ENCODE peak calls at places on chromosomes 11 and 22, in seven cellular contexts. U is caudate nucleus; Q is effector CD4-positive, alpha-beta T cell; J is lower leg skin; I is cardiac muscle cell; V is left ventricle myocardium superior; P is neuronal stem cell. K is an unnamed sample.

GRCh38 chr11:87219266-87219665 is 181.5 kb downstream of the TMEM135 start:
- DNase-seq in P (no peak), V (no peak), I (peak), Q (no peak), J (no peak), U (no peak), K (no peak)

GRCh38 chr11:1151366-1152315 is 6.1 kb upstream of the MUC5AC start:
- DNase-seq in Q (no peak), I (no peak), U (no peak), P (no peak), V (no peak), J (peak), K (no peak)

GRCh38 chr11:75541301-75541929 is 15.7 kb upstream of the GDPD5 start:
- DNase-seq in I (no peak), J (no peak), Q (no peak), U (no peak), P (no peak), V (no peak), K (no peak)

GRCh38 chr11:71199226-71199815 is 53.1 kb downstream of the SHANK2 start:
- DNase-seq in J (no peak), V (no peak), I (no peak), Q (no peak), U (no peak), P (no peak), K (no peak)

GRCh38 chr11:33490842-33491370 is 209.7 kb downstream of the C11orf91 start:
- DNase-seq in V (no peak), P (no peak), U (no peak), I (no peak), Q (no peak), J (no peak), K (no peak)

GRCh38 chr11:70490208-70490607 is 91.9 kb downstream of the CTTN start:
- DNase-seq in P (no peak), I (no peak), J (no peak), V (peak), U (no peak), Q (no peak), K (no peak)

GRCh38 chr11:27215471-27216267 is 147.3 kb downstream of the CCDC34 start:
- DNase-seq in J (no peak), V (peak), P (no peak), U (no peak), Q (no peak), I (no peak), K (no peak)

GRCh38 chr11:86469491-86470388 is 95.1 kb downstream of the CCDC81 start:
- DNase-seq in P (no peak), I (no peak), U (no peak), Q (no peak), J (no peak), V (peak), K (no peak)

GRCh38 chr11:128929991-128930390 is 12.7 kb downstream of the TP53AIP1 start:
- DNase-seq in Q (no peak), U (no peak), P (no peak), V (no peak), I (peak), J (no peak), K (no peak)

GRCh38 chr11:71210861-71211260 is 41.5 kb downstream of the SHANK2 start:
- DNase-seq in J (no peak), Q (no peak), I (no peak), U (no peak), V (no peak), P (no peak), K (no peak)

GRCh38 chr22:42056757-42057511 is 13.7 kb downstream of the NAGA start:
- DNase-seq in Q (no peak), P (no peak), U (no peak), I (no peak), J (no peak), V (no peak), K (no peak)

GRCh38 chr22:35952576-35952975 is 76.0 kb downstream of the RBFOX2 start:
- DNase-seq in P (no peak), I (no peak), Q (no peak), J (no peak), V (no peak), U (no peak), K (no peak)

GRCh38 chr11:72522186-72522585 is 87.9 kb upstream of the CLPB start:
- DNase-seq in J (peak), I (no peak), Q (no peak), V (peak), P (no peak), U (no peak), K (peak)